ENCODE peak calls at places on chromosomes 7 and 10, in four cellular contexts. One of them, this sample, is unnamed.

GRCh38 chr10:102504179-102504975 is 605 bp downstream of the SUFU start:
- DNase-seq in mesendoderm: peak
- DNase-seq in adrenal gland: peak
- DNase-seq in NCI-H2171: no peak
- DNase-seq in this sample: peak

GRCh38 chr10:80204801-80205477 is 398 bp downstream of the ANXA11 start:
- DNase-seq in NCI-H2171: no peak
- DNase-seq in mesendoderm: peak
- DNase-seq in adrenal gland: no peak
- DNase-seq in this sample: peak

GRCh38 chr10:106401161-106401560 is 763.3 kb downstream of the SORCS1 start:
- DNase-seq in mesendoderm: peak
- DNase-seq in NCI-H2171: no peak
- DNase-seq in adrenal gland: no peak
- DNase-seq in this sample: no peak

GRCh38 chr7:11636274-11636673 is 195.7 kb downstream of the THSD7A start:
- DNase-seq in adrenal gland: no peak
- DNase-seq in NCI-H2171: no peak
- DNase-seq in mesendoderm: no peak
- DNase-seq in this sample: no peak

GRCh38 chr7:20698469-20698868 is 83.0 kb downstream of the ABCB5 start:
- DNase-seq in adrenal gland: no peak
- DNase-seq in mesendoderm: peak
- DNase-seq in NCI-H2171: no peak
- DNase-seq in this sample: no peak

GRCh38 chr10:95423327-95424005 is 132.7 kb upstream of the PDLIM1 start:
- DNase-seq in mesendoderm: no peak
- DNase-seq in adrenal gland: no peak
- DNase-seq in NCI-H2171: no peak
- DNase-seq in this sample: no peak

GRCh38 chr7:102860351-102860811 is 52.4 kb upstream of the LRRC17 start:
- DNase-seq in adrenal gland: no peak
- DNase-seq in mesendoderm: no peak
- DNase-seq in NCI-H2171: no peak
- DNase-seq in this sample: no peak

GRCh38 chr7:107846324-107846723 is 43.3 kb upstream of the SLC26A3 start:
- DNase-seq in NCI-H2171: no peak
- DNase-seq in mesendoderm: no peak
- DNase-seq in adrenal gland: no peak
- DNase-seq in this sample: no peak

GRCh38 chr10:100743626-100744135 is 1.7 kb upstream of the PAX2 start:
- DNase-seq in NCI-H2171: no peak
- DNase-seq in mesendoderm: peak
- DNase-seq in adrenal gland: peak
- DNase-seq in this sample: no peak

GRCh38 chr7:90516257-90516656 is 46.8 kb downstream of the PTTG1IP2 start:
- DNase-seq in NCI-H2171: no peak
- DNase-seq in adrenal gland: no peak
- DNase-seq in mesendoderm: no peak
- DNase-seq in this sample: no peak

GRCh38 chr7:43703573-43703972 is 25.8 kb downstream of the COA1 start:
- DNase-seq in adrenal gland: no peak
- DNase-seq in NCI-H2171: no peak
- DNase-seq in mesendoderm: no peak
- DNase-seq in this sample: no peak

GRCh38 chr10:86958831-86959736 is 685 bp downstream of the SNCG start:
- DNase-seq in mesendoderm: peak
- DNase-seq in NCI-H2171: no peak
- DNase-seq in adrenal gland: peak
- DNase-seq in this sample: peak

GRCh38 chr10:4914213-4914850 is 48.9 kb upstream of the AKR1C1 start:
- DNase-seq in adrenal gland: no peak
- DNase-seq in mesendoderm: no peak
- DNase-seq in NCI-H2171: no peak
- DNase-seq in this sample: no peak

GRCh38 chr10:91380873-91381561 is 29.1 kb upstream of the HECTD2 start:
- DNase-seq in NCI-H2171: peak
- DNase-seq in adrenal gland: no peak
- DNase-seq in mesendoderm: peak
- DNase-seq in this sample: peak

GRCh38 chr10:10794056-10794455 is 223.6 kb upstream of the CELF2 start:
- DNase-seq in mesendoderm: peak
- DNase-seq in adrenal gland: no peak
- DNase-seq in NCI-H2171: no peak
- DNase-seq in this sample: no peak

GRCh38 chr10:75418287-75418686 is 13.1 kb upstream of the LRMDA start:
- DNase-seq in adrenal gland: no peak
- DNase-seq in mesendoderm: no peak
- DNase-seq in NCI-H2171: no peak
- DNase-seq in this sample: no peak

GRCh38 chr10:61984803-61985418 is 83.4 kb downstream of the ARID5B start:
- DNase-seq in NCI-H2171: no peak
- DNase-seq in adrenal gland: no peak
- DNase-seq in mesendoderm: no peak
- DNase-seq in this sample: no peak

GRCh38 chr10:7608001-7608400 is 58.8 kb downstream of the ITIH5 start:
- DNase-seq in mesendoderm: no peak
- DNase-seq in adrenal gland: no peak
- DNase-seq in NCI-H2171: no peak
- DNase-seq in this sample: no peak

GRCh38 chr10:116451956-116452720 is 24.5 kb downstream of the PNLIPRP3 start:
- DNase-seq in mesendoderm: no peak
- DNase-seq in adrenal gland: no peak
- DNase-seq in NCI-H2171: no peak
- DNase-seq in this sample: no peak

GRCh38 chr10:122208616-122209430 is 62.3 kb upstream of the BTBD16 start:
- DNase-seq in adrenal gland: no peak
- DNase-seq in NCI-H2171: no peak
- DNase-seq in mesendoderm: no peak
- DNase-seq in this sample: no peak

GRCh38 chr7:31129067-31129466 is 77.0 kb downstream of the ADCYAP1R1 start:
- DNase-seq in adrenal gland: no peak
- DNase-seq in mesendoderm: peak
- DNase-seq in NCI-H2171: peak
- DNase-seq in this sample: no peak

GRCh38 chr10:15857001-15857608 is 3.2 kb downstream of the MINDY3 start:
- DNase-seq in mesendoderm: no peak
- DNase-seq in adrenal gland: no peak
- DNase-seq in NCI-H2171: no peak
- DNase-seq in this sample: no peak

GRCh38 chr7:68269410-68269809 is 1272.8 kb downstream of the TYW1 start:
- DNase-seq in mesendoderm: no peak
- DNase-seq in adrenal gland: no peak
- DNase-seq in NCI-H2171: no peak
- DNase-seq in this sample: no peak

GRCh38 chr10:23293145-23293724 is 51.4 kb downstream of the C10orf67 start:
- DNase-seq in NCI-H2171: no peak
- DNase-seq in adrenal gland: no peak
- DNase-seq in mesendoderm: peak
- DNase-seq in this sample: no peak